ENCODE peak calls at places on chromosomes 13 and 19, in nine cellular contexts. One of them, this sample, is unnamed.

GRCh38 chr19:39996218-39996810 is 546 bp upstream of the ZNF546 start:
- DNase-seq in Calu3: peak; percentile 43
- DNase-seq in stimulated activated CD4-positive, alpha-beta T cell treated with anti-CD3 and anti-CD28 coated beads, Interleukin-2, amount 100 ng/mL, for 24 hours: no peak
- DNase-seq in PC-9: no peak
- DNase-seq in GF-D8: no peak
- DNase-seq in NCI-H1694 treated with DMSO at 0.1 percent for 48 hours: peak; percentile 6
- DNase-seq in NCI-H2107: no peak
- DNase-seq in HTR-8/SVneo: peak; percentile 51
- DNase-seq in activated gamma-delta T cell: no peak
- DNase-seq in this sample: peak; percentile 29

GRCh38 chr13:77386880-77387606 is 60.1 kb upstream of the MYCBP2 start:
- DNase-seq in Calu3: no peak
- DNase-seq in stimulated activated CD4-positive, alpha-beta T cell treated with anti-CD3 and anti-CD28 coated beads, Interleukin-2, amount 100 ng/mL, for 24 hours: no peak
- DNase-seq in PC-9: no peak
- DNase-seq in GF-D8: peak; percentile 49
- DNase-seq in NCI-H1694 treated with DMSO at 0.1 percent for 48 hours: no peak
- DNase-seq in NCI-H2107: no peak
- DNase-seq in HTR-8/SVneo: peak; percentile 1
- DNase-seq in activated gamma-delta T cell: no peak
- DNase-seq in this sample: no peak

GRCh38 chr19:57348136-57348535 is 2.9 kb upstream of the ZNF304 start:
- DNase-seq in Calu3: no peak
- DNase-seq in stimulated activated CD4-positive, alpha-beta T cell treated with anti-CD3 and anti-CD28 coated beads, Interleukin-2, amount 100 ng/mL, for 24 hours: no peak
- DNase-seq in PC-9: no peak
- DNase-seq in GF-D8: no peak
- DNase-seq in NCI-H1694 treated with DMSO at 0.1 percent for 48 hours: no peak
- DNase-seq in NCI-H2107: no peak
- DNase-seq in HTR-8/SVneo: no peak
- DNase-seq in activated gamma-delta T cell: no peak
- DNase-seq in this sample: no peak

GRCh38 chr19:55670280-55671053 is 4.6 kb upstream of the EPN1 start:
- DNase-seq in Calu3: no peak
- DNase-seq in stimulated activated CD4-positive, alpha-beta T cell treated with anti-CD3 and anti-CD28 coated beads, Interleukin-2, amount 100 ng/mL, for 24 hours: no peak
- DNase-seq in PC-9: no peak
- DNase-seq in GF-D8: no peak
- DNase-seq in NCI-H1694 treated with DMSO at 0.1 percent for 48 hours: no peak
- DNase-seq in NCI-H2107: peak; percentile 55
- DNase-seq in HTR-8/SVneo: no peak
- DNase-seq in activated gamma-delta T cell: no peak
- DNase-seq in this sample: no peak

GRCh38 chr19:19514215-19514633 is 1.1 kb downstream of the TSSK6 start:
- DNase-seq in Calu3: no peak
- DNase-seq in stimulated activated CD4-positive, alpha-beta T cell treated with anti-CD3 and anti-CD28 coated beads, Interleukin-2, amount 100 ng/mL, for 24 hours: peak; percentile 34
- DNase-seq in PC-9: no peak
- DNase-seq in GF-D8: no peak
- DNase-seq in NCI-H1694 treated with DMSO at 0.1 percent for 48 hours: no peak
- DNase-seq in NCI-H2107: no peak
- DNase-seq in HTR-8/SVneo: no peak
- DNase-seq in activated gamma-delta T cell: no peak
- DNase-seq in this sample: no peak

GRCh38 chr13:94586371-94586770 is 9.6 kb downstream of the TGDS start:
- DNase-seq in Calu3: no peak
- DNase-seq in stimulated activated CD4-positive, alpha-beta T cell treated with anti-CD3 and anti-CD28 coated beads, Interleukin-2, amount 100 ng/mL, for 24 hours: no peak
- DNase-seq in PC-9: no peak
- DNase-seq in GF-D8: no peak
- DNase-seq in NCI-H1694 treated with DMSO at 0.1 percent for 48 hours: no peak
- DNase-seq in NCI-H2107: no peak
- DNase-seq in HTR-8/SVneo: no peak
- DNase-seq in activated gamma-delta T cell: no peak
- DNase-seq in this sample: no peak

GRCh38 chr13:111510502-111511218 is 190.2 kb downstream of the TEX29 start:
- DNase-seq in Calu3: no peak
- DNase-seq in stimulated activated CD4-positive, alpha-beta T cell treated with anti-CD3 and anti-CD28 coated beads, Interleukin-2, amount 100 ng/mL, for 24 hours: no peak
- DNase-seq in PC-9: no peak
- DNase-seq in GF-D8: no peak
- DNase-seq in NCI-H1694 treated with DMSO at 0.1 percent for 48 hours: no peak
- DNase-seq in NCI-H2107: no peak
- DNase-seq in HTR-8/SVneo: no peak
- DNase-seq in activated gamma-delta T cell: no peak
- DNase-seq in this sample: no peak

GRCh38 chr19:48997972-48998371 is 4.3 kb downstream of the RUVBL2 start:
- DNase-seq in Calu3: peak; percentile 84
- DNase-seq in stimulated activated CD4-positive, alpha-beta T cell treated with anti-CD3 and anti-CD28 coated beads, Interleukin-2, amount 100 ng/mL, for 24 hours: peak; percentile 70
- DNase-seq in PC-9: peak; percentile 57
- DNase-seq in GF-D8: no peak
- DNase-seq in NCI-H1694 treated with DMSO at 0.1 percent for 48 hours: peak; percentile 32
- DNase-seq in NCI-H2107: peak; percentile 89
- DNase-seq in HTR-8/SVneo: peak; percentile 53
- DNase-seq in activated gamma-delta T cell: no peak
- DNase-seq in this sample: peak; percentile 62

GRCh38 chr19:18603255-18603957 is 3.2 kb downstream of the CRLF1 start:
- DNase-seq in Calu3: no peak
- DNase-seq in stimulated activated CD4-positive, alpha-beta T cell treated with anti-CD3 and anti-CD28 coated beads, Interleukin-2, amount 100 ng/mL, for 24 hours: peak; percentile 33
- DNase-seq in PC-9: no peak
- DNase-seq in GF-D8: no peak
- DNase-seq in NCI-H1694 treated with DMSO at 0.1 percent for 48 hours: no peak
- DNase-seq in NCI-H2107: no peak
- DNase-seq in HTR-8/SVneo: no peak
- DNase-seq in activated gamma-delta T cell: no peak
- DNase-seq in this sample: no peak

This sample was measured in HCT116.